ENCODE peak calls at places on chromosomes 4 and X, in six cellular contexts. X, Y, B, Z, O and T are unnamed samples.

GRCh38 chr4:108560624-108561023 is 59.8 kb upstream of the RPL34 start:
- DNase-seq in O (no peak), Z (no peak), Y (no peak), B (peak; percentile 17), X (no peak), T (no peak)

GRCh38 chr4:138051157-138051556 is 191.0 kb downstream of the SLC7A11 start:
- DNase-seq in B (peak; percentile 76), X (no peak), O (no peak), Y (peak; percentile 6), Z (peak; percentile 56), T (no peak)

GRCh38 chr4:150683775-150684350 is 101.9 kb downstream of the MAB21L2 start:
- DNase-seq in O (no peak), B (no peak), Z (no peak), Y (no peak), X (no peak), T (no peak)

GRCh38 chr4:137614491-137614890 is 82.2 kb upstream of the PCDH18 start:
- DNase-seq in B (no peak), Z (no peak), X (no peak), O (no peak), Y (peak; percentile 55), T (no peak)

GRCh38 chrX:46180258-46180687 is 364.9 kb downstream of the ZNF674 start:
- DNase-seq in B (peak; percentile 98), Z (peak; percentile 86), X (no peak), Y (peak; percentile 52), O (no peak), T (no peak)

GRCh38 chrX:141924293-141924692 is 20.6 kb downstream of the MAGEC1 start:
- DNase-seq in Z (no peak), Y (peak; percentile 52), O (no peak), X (no peak), B (peak; percentile 2), T (no peak)

GRCh38 chr4:78439328-78439727 is 112.2 kb upstream of the ANXA3 start:
- DNase-seq in O (no peak), B (peak; percentile 29), Z (peak; percentile 32), X (no peak), Y (no peak), T (no peak)

GRCh38 chr4:151603377-151603776 is 157.4 kb downstream of the GATB start:
- DNase-seq in Y (no peak), X (peak; percentile 12), B (no peak), Z (no peak), O (no peak), T (no peak)

GRCh38 chr4:144338148-144338547 is 197.6 kb upstream of the GYPA start:
- DNase-seq in Z (no peak), X (no peak), Y (no peak), B (no peak), O (peak; percentile 17), T (no peak)

GRCh38 chrX:151974336-151975227 is at the start of gene GABRE:
- DNase-seq in B (peak; percentile 58), Y (no peak), X (peak; percentile 40), Z (peak; percentile 76), O (no peak), T (peak; percentile 72)

GRCh38 chr4:55397024-55397520 is 1.3 kb downstream of the TMEM165 start:
- DNase-seq in X (peak; percentile 57), Y (peak; percentile 31), B (no peak), O (peak; percentile 31), Z (peak; percentile 71), T (peak; percentile 18)

GRCh38 chr4:94462572-94462971 is 10.8 kb downstream of the PDLIM5 start:
- DNase-seq in O (no peak), B (no peak), Z (no peak), X (no peak), Y (peak; percentile 52), T (no peak)

GRCh38 chrX:147174596-147174995 is 360.1 kb upstream of the CXorf51A start:
- DNase-seq in Y (no peak), O (no peak), X (no peak), Z (no peak), B (no peak), T (no peak)

GRCh38 chr4:154049457-154050181 is 260.7 kb upstream of the SFRP2 start:
- DNase-seq in X (peak; percentile 39), Y (peak; percentile 5), B (peak; percentile 53), Z (peak; percentile 93), O (peak; percentile 1), T (peak; percentile 11)

GRCh38 chr4:180541678-180542077 is 1701.5 kb upstream of the TENM3 start:
- DNase-seq in O (no peak), X (no peak), Y (no peak), B (no peak), Z (no peak), T (no peak)

GRCh38 chr4:168095776-168096443 is 3.6 kb downstream of the ANXA10 start:
- DNase-seq in O (no peak), B (peak; percentile 44), X (no peak), Y (peak; percentile 73), Z (peak; percentile 40), T (no peak)

GRCh38 chrX:111671668-111672067 is 9.3 kb upstream of the ALG13 start:
- DNase-seq in Y (no peak), B (no peak), Z (peak; percentile 20), X (no peak), O (no peak), T (no peak)

GRCh38 chrX:71096702-71097032 is 1.0 kb downstream of the FOXO4 start:
- DNase-seq in Y (no peak), Z (peak; percentile 11), B (no peak), O (no peak), X (no peak), T (no peak)

GRCh38 chr4:119536572-119537528 is 91.8 kb downstream of the PDE5A start:
- DNase-seq in B (peak; percentile 84), O (no peak), Z (peak; percentile 64), X (no peak), Y (peak; percentile 5), T (no peak)

GRCh38 chr4:40311811-40312346 is 23.3 kb upstream of the CHRNA9 start:
- DNase-seq in O (no peak), B (no peak), Y (no peak), X (no peak), Z (no peak), T (peak; percentile 71)

GRCh38 chr4:108982359-108982758 is 219.5 kb upstream of the ETNPPL start:
- DNase-seq in Z (no peak), X (no peak), O (no peak), Y (no peak), B (no peak), T (no peak)

GRCh38 chr4:119510750-119511149 is 117.9 kb downstream of the PDE5A start:
- DNase-seq in Y (no peak), Z (peak; percentile 16), B (peak; percentile 64), O (no peak), X (no peak), T (no peak)

GRCh38 chr4:113049421-113050355 is at the start of gene ANK2:
- DNase-seq in X (peak; percentile 54), Z (peak; percentile 61), O (no peak), Y (no peak), B (peak; percentile 48), T (peak; percentile 26)

GRCh38 chrX:154486396-154487207 is at the start of gene UBL4A:
- DNase-seq in Z (peak; percentile 63), Y (peak; percentile 79), O (peak; percentile 62), B (peak; percentile 63), X (peak; percentile 86), T (peak; percentile 83)

GRCh38 chrX:13864264-13864663 is 47.4 kb upstream of the GPM6B start:
- DNase-seq in O (no peak), Y (no peak), B (peak; percentile 51), X (no peak), Z (peak; percentile 30), T (no peak)

GRCh38 chr4:7903686-7904085 is 36.0 kb downstream of the AFAP1 start:
- DNase-seq in Y (no peak), O (no peak), B (peak; percentile 73), Z (peak; percentile 72), X (no peak), T (no peak)

GRCh38 chr4:15953625-15954024 is 9.3 kb downstream of the FGFBP2 start:
- DNase-seq in Z (no peak), Y (no peak), O (no peak), B (no peak), X (no peak), T (no peak)

DNA sequence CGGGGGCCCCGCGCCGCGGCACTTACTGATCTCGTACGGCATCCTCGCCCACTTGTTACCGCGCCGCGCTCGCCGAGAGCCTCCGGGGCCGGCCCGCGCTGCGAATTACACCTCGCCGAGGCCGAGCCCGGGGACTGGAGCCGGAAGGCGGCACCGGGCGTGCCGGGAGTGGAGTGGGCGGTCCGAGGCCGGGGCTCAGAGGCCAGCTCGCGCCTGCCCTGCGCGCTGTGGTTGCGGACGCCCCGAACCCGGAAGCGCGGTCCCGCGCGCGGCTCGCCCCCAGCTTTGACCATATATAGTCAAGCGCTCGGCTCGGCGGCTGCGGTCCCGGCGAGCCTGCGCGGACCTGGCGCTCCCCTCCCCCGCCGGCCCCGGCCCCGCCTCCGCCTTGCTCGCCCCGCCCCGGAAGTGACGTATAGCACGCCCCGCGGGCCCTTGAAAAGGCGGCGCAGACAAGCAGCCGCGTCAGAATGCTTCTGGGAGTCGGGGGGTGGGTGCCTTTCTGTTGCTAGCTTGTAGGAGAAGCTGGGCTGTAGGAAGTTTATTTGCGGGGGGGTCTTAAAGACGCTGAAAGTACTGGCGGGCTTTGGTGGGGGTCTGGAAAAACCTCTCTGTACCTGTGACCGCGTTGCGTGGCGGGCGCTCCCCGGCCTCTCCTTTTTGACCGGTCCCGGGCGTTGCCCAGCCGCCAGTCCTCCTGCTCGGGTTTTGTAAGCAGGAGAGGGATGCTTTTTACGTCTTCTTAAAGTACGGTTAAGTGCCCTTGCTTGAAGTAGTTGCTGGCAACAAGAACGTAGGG is at the start of gene WDR1:
- DNase-seq in Z (peak; percentile 99), O (peak; percentile 92), B (peak; percentile 94), Y (peak; percentile 87), X (peak; percentile 96), T (peak; percentile 98)
- H2AFZ ChIP-seq in Z (peak within 1 kb of the TSS; percentile 56), O (peak within 1 kb of the TSS; percentile 34), B (no peak within 1 kb of the TSS), Y (peak within 1 kb of the TSS; percentile 63), X (peak within 1 kb of the TSS; percentile 60), T (no peak within 1 kb of the TSS)

GRCh38 chrX:136275553-136275952 is 24.4 kb upstream of the MAP7D3 start:
- DNase-seq in Z (no peak), Y (no peak), X (no peak), O (no peak), B (no peak), T (peak; percentile 45)
- H3K9me3 ChIP-seq in Z (no peaks in the 10 kb centered on the region), Y (no peaks in the 10 kb centered on the region), X (no peaks in the 10 kb centered on the region), O (no peaks in the 10 kb centered on the region), B (no peaks in the 10 kb centered on the region), T (no peaks in the 10 kb centered on the region)

GRCh38 chr4:85500110-85500867 is 25.3 kb downstream of the ARHGAP24 start:
- DNase-seq in B (no peak), Z (peak; percentile 72), O (no peak), X (no peak), Y (no peak), T (no peak)

GRCh38 chr4:85499573-85499972 is 24.6 kb downstream of the ARHGAP24 start:
- DNase-seq in X (no peak), Z (no peak), Y (no peak), B (no peak), O (no peak), T (no peak)

GRCh38 chr4:85496933-85497332 is 22.0 kb downstream of the ARHGAP24 start:
- DNase-seq in O (no peak), B (peak; percentile 88), Z (peak; percentile 91), Y (peak; percentile 84), X (no peak), T (no peak)

GRCh38 chr4:85496146-85496849 is 21.3 kb downstream of the ARHGAP24 start:
- DNase-seq in Z (peak; percentile 59), Y (peak; percentile 63), X (no peak), B (peak; percentile 60), O (no peak), T (no peak)

GRCh38 chr4:85498068-85498733 is 23.3 kb downstream of the ARHGAP24 start:
- DNase-seq in Y (peak; percentile 73), B (peak; percentile 74), X (no peak), Z (peak; percentile 86), O (no peak), T (no peak)
- H2AFZ ChIP-seq in Y (peak overlapping the region; percentile 49), B (peak overlapping the region; percentile 59), X (peak overlapping the region; percentile 19), Z (peak overlapping the region; percentile 66), O (peak overlapping the region; percentile 52), T (no peak overlapping the region)

GRCh38 chr4:5051210-5051691 is at the start of gene STK32B:
- DNase-seq in O (no peak), X (peak; percentile 70), Z (peak; percentile 86), Y (peak; percentile 65), B (peak; percentile 84), T (peak; percentile 76)
- H3K9me3 ChIP-seq in O (no peaks in the 10 kb centered on the region), X (no peaks in the 10 kb centered on the region), Z (no peaks in the 10 kb centered on the region), Y (no peaks in the 10 kb centered on the region), B (no peaks in the 10 kb centered on the region), T (no peaks in the 10 kb centered on the region)